ENCODE peak calls at places on chromosomes 2 and 18, in seven cellular contexts. I, W, H, C, D, B and Y are unnamed samples.
A peak's percentile ranks its signal among the peaks of the same experiment; 100 is the strongest.

GRCh38 chr18:48949606-48950535 is 894 bp downstream of the SMAD7 start:
- DNase-seq in I (peak; percentile 76), W (no peak), H (no peak), C (no peak), D (no peak), B (peak; percentile 71), Y (peak; percentile 45)

GRCh38 chr18:76958692-76959341 is 136.5 kb downstream of the ZNF236 start:
- DNase-seq in I (no peak), W (no peak), H (no peak), C (no peak), D (no peak), B (no peak), Y (peak; percentile 25)

GRCh38 chr2:9481257-9481922 is 7.0 kb downstream of the IAH1 start:
- DNase-seq in I (no peak), W (no peak), H (peak; percentile 79), C (no peak), D (no peak), B (no peak), Y (peak; percentile 43)

GRCh38 chr18:49747876-49748275 is 65.5 kb downstream of the ACAA2 start:
- DNase-seq in I (no peak), W (no peak), H (peak; percentile 47), C (no peak), D (no peak), B (no peak), Y (peak; percentile 73)

GRCh38 chr2:15655123-15655887 is 63.6 kb downstream of the DDX1 start:
- DNase-seq in I (no peak), W (no peak), H (no peak), C (no peak), D (no peak), B (no peak), Y (no peak)

GRCh38 chr18:52343138-52343537 is 3.1 kb downstream of the DCC start:
- DNase-seq in I (no peak), W (no peak), H (peak; percentile 2), C (no peak), D (no peak), B (no peak), Y (peak; percentile 1)

GRCh38 chr2:152240559-152241231 is 65.1 kb upstream of the STAM2 start:
- DNase-seq in I (no peak), W (no peak), H (peak; percentile 53), C (no peak), D (no peak), B (no peak), Y (peak; percentile 89)

GRCh38 chr18:58584219-58585127 is 44.4 kb downstream of the ALPK2 start:
- DNase-seq in I (no peak), W (no peak), H (peak; percentile 90), C (no peak), D (no peak), B (no peak), Y (peak; percentile 60)

GRCh38 chr18:50128506-50129271 is 66.3 kb downstream of the MYO5B start:
- DNase-seq in I (no peak), W (no peak), H (no peak), C (no peak), D (no peak), B (no peak), Y (no peak)

GRCh38 chr2:64328415-64328722 is 125.6 kb upstream of the LGALSL start:
- DNase-seq in I (no peak), W (no peak), H (no peak), C (no peak), D (no peak), B (no peak), Y (no peak)

GRCh38 chr2:8980096-8980495 is 23.4 kb downstream of the MBOAT2 start:
- DNase-seq in I (no peak), W (no peak), H (peak; percentile 85), C (no peak), D (no peak), B (no peak), Y (no peak)

GRCh38 chr2:23624378-23624777 is 239.4 kb downstream of the KLHL29 start:
- DNase-seq in I (peak; percentile 57), W (no peak), H (no peak), C (no peak), D (no peak), B (no peak), Y (peak; percentile 12)

GRCh38 chr2:167582619-167583018 is 664.8 kb downstream of the STK39 start:
- DNase-seq in I (no peak), W (no peak), H (peak; percentile 2), C (no peak), D (no peak), B (no peak), Y (no peak)

GRCh38 chr2:202400937-202401336 is 24.8 kb downstream of the BMPR2 start:
- DNase-seq in I (no peak), W (no peak), H (no peak), C (no peak), D (no peak), B (no peak), Y (no peak)

GRCh38 chr18:80147037-80147417 is 38.0 kb downstream of the ADNP2 start:
- DNase-seq in I (peak; percentile 9), W (no peak), H (no peak), C (no peak), D (no peak), B (no peak), Y (peak; percentile 27)

GRCh38 chr18:45103319-45104070 is 422.8 kb downstream of the SETBP1 start:
- DNase-seq in I (peak; percentile 53), W (no peak), H (no peak), C (no peak), D (no peak), B (no peak), Y (no peak)

GRCh38 chr2:223020971-223021675 is 30.9 kb upstream of the KCNE4 start:
- DNase-seq in I (no peak), W (no peak), H (no peak), C (no peak), D (no peak), B (no peak), Y (no peak)

GRCh38 chr18:9831046-9831722 is 54.6 kb upstream of the TXNDC2 start:
- DNase-seq in I (no peak), W (no peak), H (no peak), C (no peak), D (no peak), B (no peak), Y (no peak)

GRCh38 chr18:48623468-48624220 is 84.8 kb downstream of the CTIF start:
- DNase-seq in I (no peak), W (peak; percentile 32), H (peak; percentile 97), C (no peak), D (no peak), B (no peak), Y (peak; percentile 91)

GRCh38 chr2:23497536-23497935 is 112.6 kb downstream of the KLHL29 start:
- DNase-seq in I (no peak), W (no peak), H (no peak), C (no peak), D (no peak), B (no peak), Y (no peak)

GRCh38 chr18:13199169-13199568 is 19.4 kb upstream of the LDLRAD4 start:
- DNase-seq in I (no peak), W (no peak), H (no peak), C (no peak), D (no peak), B (no peak), Y (no peak)

GRCh38 chr2:25314514-25315315 is 27.0 kb downstream of the DNMT3A start:
- DNase-seq in I (peak; percentile 63), W (no peak), H (peak; percentile 55), C (peak; percentile 75), D (peak; percentile 30), B (peak; percentile 94), Y (peak; percentile 52)